ENCODE peak calls at places on chromosomes 4 and X, in eight cellular contexts. W is activated CD4-positive, alpha-beta T cell treated with anti-CD3 and anti-CD28 coated beads, Interleukin-2, amount 50 U/mL, for 4 hours; X is WTC11; O is iPS DF 6.9; K is cerebellar cortex; V is putamen; S is stomach; U is effector CD8-positive, alpha-beta T cell. L is an unnamed sample.

GRCh38 chr4:36187723-36188333 is 56.5 kb downstream of the ARAP2 start:
- DNase-seq in W (no peak), X (peak), O (no peak), K (peak), V (no peak), S (no peak), U (no peak), L (no peak)

GRCh38 chr4:60865238-60865637 is 334.9 kb upstream of the ADGRL3 start:
- DNase-seq in W (no peak), X (no peak), O (peak), K (peak), V (peak), S (no peak), U (no peak), L (no peak)

GRCh38 chr4:2266181-2266580 is 4.3 kb upstream of the MXD4 start:
- DNase-seq in W (no peak), X (no peak), O (no peak), K (peak), V (peak), S (peak), U (no peak), L (no peak)

GRCh38 chr4:173307778-173308177 is 26.4 kb downstream of the HMGB2 start:
- DNase-seq in W (no peak), X (no peak), O (no peak), K (no peak), V (no peak), S (no peak), U (no peak), L (no peak)

GRCh38 chr4:34878961-34879360 is 1365.4 kb downstream of the ARAP2 start:
- DNase-seq in W (no peak), X (no peak), O (no peak), K (no peak), V (no peak), S (no peak), U (no peak), L (no peak)

GRCh38 chr4:44760142-44760898 is 34.0 kb upstream of the GNPDA2 start:
- DNase-seq in W (no peak), X (no peak), O (no peak), K (peak), V (peak), S (no peak), U (no peak), L (no peak)

GRCh38 chr4:2125831-2126230 is 66.7 kb downstream of the NAT8L start:
- DNase-seq in W (no peak), X (no peak), O (no peak), K (no peak), V (no peak), S (no peak), U (no peak), L (no peak)

GRCh38 chrX:116781926-116782325 is 319.1 kb upstream of the CT83 start:
- DNase-seq in W (no peak), X (no peak), O (no peak), K (no peak), V (no peak), S (no peak), U (no peak), L (no peak)

GRCh38 chr4:165505991-165506779 is 127.4 kb downstream of the CPE start:
- DNase-seq in W (no peak), X (no peak), O (no peak), K (no peak), V (no peak), S (no peak), U (no peak), L (no peak)

GRCh38 chr4:138981930-138982390 is 33.6 kb upstream of the NOCT start:
- DNase-seq in W (no peak), X (no peak), O (no peak), K (peak), V (peak), S (no peak), U (no peak), L (no peak)

GRCh38 chrX:53599781-53600396 is 86.6 kb downstream of the HUWE1 start:
- DNase-seq in W (no peak), X (no peak), O (no peak), K (no peak), V (no peak), S (no peak), U (no peak), L (no peak)

GRCh38 chrX:45784590-45784989 is 583.9 kb upstream of the DIPK2B start:
- DNase-seq in W (no peak), X (no peak), O (no peak), K (no peak), V (no peak), S (no peak), U (no peak), L (no peak)

GRCh38 chrX:14027511-14028019 is 2.1 kb downstream of the GEMIN8 start:
- DNase-seq in W (no peak), X (no peak), O (no peak), K (no peak), V (peak), S (no peak), U (no peak), L (no peak)

GRCh38 chr4:1571165-1571908 is 112.8 kb downstream of the FAM53A start:
- DNase-seq in W (no peak), X (peak), O (no peak), K (no peak), V (no peak), S (no peak), U (no peak), L (no peak)

GRCh38 chr4:55378617-55379467 is 16.9 kb upstream of the TMEM165 start:
- DNase-seq in W (no peak), X (no peak), O (no peak), K (no peak), V (no peak), S (peak), U (no peak), L (no peak)

GRCh38 chrX:150767475-150768131 is 74.4 kb downstream of the MTMR1 start:
- DNase-seq in W (no peak), X (no peak), O (no peak), K (no peak), V (no peak), S (no peak), U (no peak), L (no peak)

GRCh38 chrX:130393451-130394074 is 8.1 kb upstream of the GPR119 start:
- DNase-seq in W (no peak), X (peak), O (peak), K (peak), V (peak), S (peak), U (no peak), L (no peak)

GRCh38 chr4:108906866-108907367 is 144.1 kb upstream of the ETNPPL start:
- DNase-seq in W (no peak), X (no peak), O (no peak), K (no peak), V (no peak), S (no peak), U (no peak), L (no peak)

GRCh38 chrX:153821066-153821465 is 9.3 kb downstream of the PDZD4 start:
- DNase-seq in W (no peak), X (no peak), O (no peak), K (no peak), V (no peak), S (no peak), U (no peak), L (no peak)